ENCODE peak calls at places on chromosomes 1 and 21, in eight cellular contexts. One of them, this sample, is unnamed.
A peak's percentile ranks its signal among the peaks of the same experiment; 100 is the strongest.

GRCh38 chr1:8364528-8365442 is 46.9 kb downstream of the SLC45A1 start:
- DNase-seq in T-helper 1 cell: no peak
- DNase-seq in T-helper 2 cell: no peak
- DNase-seq in 8988T: no peak
- DNase-seq in B cell: no peak
- DNase-seq in RWPE1: no peak
- DNase-seq in stimulated activated CD4-positive, alpha-beta T cell treated with anti-CD3 and anti-CD28 coated beads, Interleukin-1b, Interleukin-23, amount 100 ng/mL, for 4 hours: no peak
- DNase-seq in HEK293T: no peak
- DNase-seq in this sample: no peak

GRCh38 chr21:23452384-23453083 is 2154.7 kb downstream of the MRPL39 start:
- DNase-seq in T-helper 1 cell: no peak
- DNase-seq in T-helper 2 cell: no peak
- DNase-seq in 8988T: no peak
- DNase-seq in B cell: no peak
- DNase-seq in RWPE1: no peak
- DNase-seq in stimulated activated CD4-positive, alpha-beta T cell treated with anti-CD3 and anti-CD28 coated beads, Interleukin-1b, Interleukin-23, amount 100 ng/mL, for 4 hours: no peak
- DNase-seq in HEK293T: peak; percentile 18
- DNase-seq in this sample: no peak

GRCh38 chr1:204108312-204109141 is 35.6 kb downstream of the SOX13 start:
- DNase-seq in T-helper 1 cell: no peak
- DNase-seq in T-helper 2 cell: no peak
- DNase-seq in 8988T: no peak
- DNase-seq in B cell: no peak
- DNase-seq in RWPE1: no peak
- DNase-seq in stimulated activated CD4-positive, alpha-beta T cell treated with anti-CD3 and anti-CD28 coated beads, Interleukin-1b, Interleukin-23, amount 100 ng/mL, for 4 hours: no peak
- DNase-seq in HEK293T: no peak
- DNase-seq in this sample: peak; percentile 50

GRCh38 chr1:3170566-3171453 is 101.8 kb downstream of the PRDM16 start:
- DNase-seq in T-helper 1 cell: no peak
- DNase-seq in T-helper 2 cell: no peak
- DNase-seq in 8988T: no peak
- DNase-seq in B cell: no peak
- DNase-seq in RWPE1: no peak
- DNase-seq in stimulated activated CD4-positive, alpha-beta T cell treated with anti-CD3 and anti-CD28 coated beads, Interleukin-1b, Interleukin-23, amount 100 ng/mL, for 4 hours: no peak
- DNase-seq in HEK293T: peak; percentile 43
- DNase-seq in this sample: peak; percentile 88

GRCh38 chr1:9279172-9279840 is 13.4 kb upstream of the SPSB1 start:
- DNase-seq in T-helper 1 cell: no peak
- DNase-seq in T-helper 2 cell: no peak
- DNase-seq in 8988T: no peak
- DNase-seq in B cell: no peak
- DNase-seq in RWPE1: no peak
- DNase-seq in stimulated activated CD4-positive, alpha-beta T cell treated with anti-CD3 and anti-CD28 coated beads, Interleukin-1b, Interleukin-23, amount 100 ng/mL, for 4 hours: no peak
- DNase-seq in HEK293T: no peak
- DNase-seq in this sample: no peak

GRCh38 chr1:184153731-184154130 is 102.2 kb downstream of the TSEN15 start:
- DNase-seq in T-helper 1 cell: no peak
- DNase-seq in T-helper 2 cell: no peak
- DNase-seq in 8988T: no peak
- DNase-seq in B cell: no peak
- DNase-seq in RWPE1: no peak
- DNase-seq in stimulated activated CD4-positive, alpha-beta T cell treated with anti-CD3 and anti-CD28 coated beads, Interleukin-1b, Interleukin-23, amount 100 ng/mL, for 4 hours: no peak
- DNase-seq in HEK293T: no peak
- DNase-seq in this sample: no peak

GRCh38 chr1:37765937-37766664 is 1.2 kb upstream of the EPHA10 start:
- DNase-seq in T-helper 1 cell: no peak
- DNase-seq in T-helper 2 cell: no peak
- DNase-seq in 8988T: no peak
- DNase-seq in B cell: no peak
- DNase-seq in RWPE1: no peak
- DNase-seq in stimulated activated CD4-positive, alpha-beta T cell treated with anti-CD3 and anti-CD28 coated beads, Interleukin-1b, Interleukin-23, amount 100 ng/mL, for 4 hours: peak; percentile 16
- DNase-seq in HEK293T: no peak
- DNase-seq in this sample: peak; percentile 40

GRCh38 chr1:57711326-57711725 is 287.5 kb upstream of the DAB1 start:
- DNase-seq in T-helper 1 cell: no peak
- DNase-seq in T-helper 2 cell: no peak
- DNase-seq in 8988T: no peak
- DNase-seq in B cell: no peak
- DNase-seq in RWPE1: no peak
- DNase-seq in stimulated activated CD4-positive, alpha-beta T cell treated with anti-CD3 and anti-CD28 coated beads, Interleukin-1b, Interleukin-23, amount 100 ng/mL, for 4 hours: no peak
- DNase-seq in HEK293T: no peak
- DNase-seq in this sample: peak; percentile 88

GRCh38 chr1:99850458-99850974 is 355 bp downstream of the AGL start:
- DNase-seq in T-helper 1 cell: no peak
- DNase-seq in T-helper 2 cell: no peak
- DNase-seq in 8988T: no peak
- DNase-seq in B cell: no peak
- DNase-seq in RWPE1: no peak
- DNase-seq in stimulated activated CD4-positive, alpha-beta T cell treated with anti-CD3 and anti-CD28 coated beads, Interleukin-1b, Interleukin-23, amount 100 ng/mL, for 4 hours: no peak
- DNase-seq in HEK293T: no peak
- DNase-seq in this sample: peak; percentile 31

GRCh38 chr1:92419642-92420041 is 67.1 kb downstream of the GFI1 start:
- DNase-seq in T-helper 1 cell: no peak
- DNase-seq in T-helper 2 cell: no peak
- DNase-seq in 8988T: no peak
- DNase-seq in B cell: no peak
- DNase-seq in RWPE1: no peak
- DNase-seq in stimulated activated CD4-positive, alpha-beta T cell treated with anti-CD3 and anti-CD28 coated beads, Interleukin-1b, Interleukin-23, amount 100 ng/mL, for 4 hours: no peak
- DNase-seq in HEK293T: no peak
- DNase-seq in this sample: no peak

GRCh38 chr1:169048043-169048442 is 58.4 kb upstream of the ATP1B1 start:
- DNase-seq in T-helper 1 cell: no peak
- DNase-seq in T-helper 2 cell: no peak
- DNase-seq in 8988T: no peak
- DNase-seq in B cell: no peak
- DNase-seq in RWPE1: no peak
- DNase-seq in stimulated activated CD4-positive, alpha-beta T cell treated with anti-CD3 and anti-CD28 coated beads, Interleukin-1b, Interleukin-23, amount 100 ng/mL, for 4 hours: no peak
- DNase-seq in HEK293T: no peak
- DNase-seq in this sample: no peak

GRCh38 chr1:59730759-59731478 is 83.8 kb upstream of the HOOK1 start:
- DNase-seq in T-helper 1 cell: no peak
- DNase-seq in T-helper 2 cell: no peak
- DNase-seq in 8988T: no peak
- DNase-seq in B cell: no peak
- DNase-seq in RWPE1: peak; percentile 79
- DNase-seq in stimulated activated CD4-positive, alpha-beta T cell treated with anti-CD3 and anti-CD28 coated beads, Interleukin-1b, Interleukin-23, amount 100 ng/mL, for 4 hours: no peak
- DNase-seq in HEK293T: no peak
- DNase-seq in this sample: no peak

GRCh38 chr1:34500451-34500850 is 254.4 kb upstream of the GJB5 start:
- DNase-seq in T-helper 1 cell: no peak
- DNase-seq in T-helper 2 cell: no peak
- DNase-seq in 8988T: no peak
- DNase-seq in B cell: no peak
- DNase-seq in RWPE1: peak; percentile 42
- DNase-seq in stimulated activated CD4-positive, alpha-beta T cell treated with anti-CD3 and anti-CD28 coated beads, Interleukin-1b, Interleukin-23, amount 100 ng/mL, for 4 hours: no peak
- DNase-seq in HEK293T: peak; percentile 29
- DNase-seq in this sample: no peak

GRCh38 chr1:182698977-182699672 is 14.7 kb upstream of the RGS8 start:
- DNase-seq in T-helper 1 cell: no peak
- DNase-seq in T-helper 2 cell: no peak
- DNase-seq in 8988T: no peak
- DNase-seq in B cell: no peak
- DNase-seq in RWPE1: no peak
- DNase-seq in stimulated activated CD4-positive, alpha-beta T cell treated with anti-CD3 and anti-CD28 coated beads, Interleukin-1b, Interleukin-23, amount 100 ng/mL, for 4 hours: no peak
- DNase-seq in HEK293T: no peak
- DNase-seq in this sample: no peak

GRCh38 chr1:156486421-156487344 is 13.9 kb downstream of the MEF2D start:
- DNase-seq in T-helper 1 cell: no peak
- DNase-seq in T-helper 2 cell: no peak
- DNase-seq in 8988T: no peak
- DNase-seq in B cell: no peak
- DNase-seq in RWPE1: no peak
- DNase-seq in stimulated activated CD4-positive, alpha-beta T cell treated with anti-CD3 and anti-CD28 coated beads, Interleukin-1b, Interleukin-23, amount 100 ng/mL, for 4 hours: no peak
- DNase-seq in HEK293T: no peak
- DNase-seq in this sample: no peak

GRCh38 chr1:100430368-100430767 is 78.1 kb downstream of the CDC14A start:
- DNase-seq in T-helper 1 cell: no peak
- DNase-seq in T-helper 2 cell: no peak
- DNase-seq in 8988T: no peak
- DNase-seq in B cell: no peak
- DNase-seq in RWPE1: no peak
- DNase-seq in stimulated activated CD4-positive, alpha-beta T cell treated with anti-CD3 and anti-CD28 coated beads, Interleukin-1b, Interleukin-23, amount 100 ng/mL, for 4 hours: no peak
- DNase-seq in HEK293T: no peak
- DNase-seq in this sample: peak; percentile 91

GRCh38 chr1:171141336-171142051 is 43.6 kb upstream of the FMO2 start:
- DNase-seq in T-helper 1 cell: no peak
- DNase-seq in T-helper 2 cell: no peak
- DNase-seq in 8988T: no peak
- DNase-seq in B cell: no peak
- DNase-seq in RWPE1: no peak
- DNase-seq in stimulated activated CD4-positive, alpha-beta T cell treated with anti-CD3 and anti-CD28 coated beads, Interleukin-1b, Interleukin-23, amount 100 ng/mL, for 4 hours: no peak
- DNase-seq in HEK293T: no peak
- DNase-seq in this sample: no peak

GRCh38 chr1:179824265-179824664 is 53.3 kb downstream of the TOR1AIP2 start:
- DNase-seq in T-helper 1 cell: no peak
- DNase-seq in T-helper 2 cell: no peak
- DNase-seq in 8988T: no peak
- DNase-seq in B cell: no peak
- DNase-seq in RWPE1: no peak
- DNase-seq in stimulated activated CD4-positive, alpha-beta T cell treated with anti-CD3 and anti-CD28 coated beads, Interleukin-1b, Interleukin-23, amount 100 ng/mL, for 4 hours: no peak
- DNase-seq in HEK293T: no peak
- DNase-seq in this sample: no peak